ENCODE peak calls at places on chromosomes 5 and 9, in nine cellular contexts. One of them, this sample, is unnamed.

GRCh38 chr9:114525505-114525904 is 20.2 kb upstream of the WHRN start:
- DNase-seq in HFF-Myc: no peak
- DNase-seq in tibial artery: no peak
- DNase-seq in SJSA1: peak
- DNase-seq in cerebellar cortex: no peak
- DNase-seq in fibroblast of mammary gland: peak
- DNase-seq in naive thymus-derived CD4-positive, alpha-beta T cell: no peak
- DNase-seq in neural crest cell: no peak
- DNase-seq in stromal cell of bone marrow: no peak
- DNase-seq in this sample: no peak

GRCh38 chr9:129383005-129383414 is 204.9 kb upstream of the IER5L start:
- DNase-seq in HFF-Myc: no peak
- DNase-seq in tibial artery: peak
- DNase-seq in SJSA1: no peak
- DNase-seq in cerebellar cortex: peak
- DNase-seq in fibroblast of mammary gland: no peak
- DNase-seq in naive thymus-derived CD4-positive, alpha-beta T cell: no peak
- DNase-seq in neural crest cell: no peak
- DNase-seq in stromal cell of bone marrow: no peak
- DNase-seq in this sample: no peak

GRCh38 chr5:95935553-95936100 is 26.0 kb downstream of the ELL2 start:
- DNase-seq in HFF-Myc: no peak
- DNase-seq in tibial artery: no peak
- DNase-seq in SJSA1: no peak
- DNase-seq in cerebellar cortex: no peak
- DNase-seq in fibroblast of mammary gland: no peak
- DNase-seq in naive thymus-derived CD4-positive, alpha-beta T cell: no peak
- DNase-seq in neural crest cell: no peak
- DNase-seq in stromal cell of bone marrow: no peak
- DNase-seq in this sample: no peak

GRCh38 chr9:129333961-129334743 is 156.1 kb upstream of the IER5L start:
- DNase-seq in HFF-Myc: peak
- DNase-seq in tibial artery: peak
- DNase-seq in SJSA1: peak
- DNase-seq in cerebellar cortex: peak
- DNase-seq in fibroblast of mammary gland: peak
- DNase-seq in naive thymus-derived CD4-positive, alpha-beta T cell: no peak
- DNase-seq in neural crest cell: peak
- DNase-seq in stromal cell of bone marrow: peak
- DNase-seq in this sample: peak

GRCh38 chr5:58069016-58069705 is 390.7 kb downstream of the PLK2 start:
- DNase-seq in HFF-Myc: no peak
- DNase-seq in tibial artery: no peak
- DNase-seq in SJSA1: no peak
- DNase-seq in cerebellar cortex: no peak
- DNase-seq in fibroblast of mammary gland: no peak
- DNase-seq in naive thymus-derived CD4-positive, alpha-beta T cell: no peak
- DNase-seq in neural crest cell: no peak
- DNase-seq in stromal cell of bone marrow: no peak
- DNase-seq in this sample: no peak

GRCh38 chr5:137268646-137269045 is 230.5 kb downstream of the SPOCK1 start:
- DNase-seq in HFF-Myc: no peak
- DNase-seq in tibial artery: no peak
- DNase-seq in SJSA1: no peak
- DNase-seq in cerebellar cortex: no peak
- DNase-seq in fibroblast of mammary gland: peak
- DNase-seq in naive thymus-derived CD4-positive, alpha-beta T cell: no peak
- DNase-seq in neural crest cell: no peak
- DNase-seq in stromal cell of bone marrow: no peak
- DNase-seq in this sample: no peak

GRCh38 chr5:142568271-142568995 is 117.5 kb downstream of the FGF1 start:
- DNase-seq in HFF-Myc: no peak
- DNase-seq in tibial artery: peak
- DNase-seq in SJSA1: no peak
- DNase-seq in cerebellar cortex: no peak
- DNase-seq in fibroblast of mammary gland: peak
- DNase-seq in naive thymus-derived CD4-positive, alpha-beta T cell: no peak
- DNase-seq in neural crest cell: no peak
- DNase-seq in stromal cell of bone marrow: peak
- DNase-seq in this sample: no peak

GRCh38 chr9:109767404-109767803 is 12.6 kb upstream of the PALM2AKAP2 start:
- DNase-seq in HFF-Myc: no peak
- DNase-seq in tibial artery: no peak
- DNase-seq in SJSA1: no peak
- DNase-seq in cerebellar cortex: no peak
- DNase-seq in fibroblast of mammary gland: no peak
- DNase-seq in naive thymus-derived CD4-positive, alpha-beta T cell: no peak
- DNase-seq in neural crest cell: no peak
- DNase-seq in stromal cell of bone marrow: no peak
- DNase-seq in this sample: no peak

GRCh38 chr9:126389958-126390357 is 63.3 kb downstream of the MVB12B start:
- DNase-seq in HFF-Myc: no peak
- DNase-seq in tibial artery: no peak
- DNase-seq in SJSA1: no peak
- DNase-seq in cerebellar cortex: no peak
- DNase-seq in fibroblast of mammary gland: no peak
- DNase-seq in naive thymus-derived CD4-positive, alpha-beta T cell: no peak
- DNase-seq in neural crest cell: no peak
- DNase-seq in stromal cell of bone marrow: no peak
- DNase-seq in this sample: no peak

GRCh38 chr5:125409496-125410351 is 663.3 kb upstream of the ZNF608 start:
- DNase-seq in HFF-Myc: peak
- DNase-seq in tibial artery: no peak
- DNase-seq in SJSA1: no peak
- DNase-seq in cerebellar cortex: peak
- DNase-seq in fibroblast of mammary gland: peak
- DNase-seq in naive thymus-derived CD4-positive, alpha-beta T cell: no peak
- DNase-seq in neural crest cell: no peak
- DNase-seq in stromal cell of bone marrow: no peak
- DNase-seq in this sample: no peak

GRCh38 chr5:6615416-6615815 is 17.4 kb downstream of the NSUN2 start:
- DNase-seq in HFF-Myc: no peak
- DNase-seq in tibial artery: no peak
- DNase-seq in SJSA1: no peak
- DNase-seq in cerebellar cortex: no peak
- DNase-seq in fibroblast of mammary gland: no peak
- DNase-seq in naive thymus-derived CD4-positive, alpha-beta T cell: no peak
- DNase-seq in neural crest cell: no peak
- DNase-seq in stromal cell of bone marrow: no peak
- DNase-seq in this sample: no peak

GRCh38 chr5:135221696-135222095 is 177.3 kb downstream of the MACROH2A1 start:
- DNase-seq in HFF-Myc: no peak
- DNase-seq in tibial artery: no peak
- DNase-seq in SJSA1: no peak
- DNase-seq in cerebellar cortex: no peak
- DNase-seq in fibroblast of mammary gland: no peak
- DNase-seq in naive thymus-derived CD4-positive, alpha-beta T cell: no peak
- DNase-seq in neural crest cell: no peak
- DNase-seq in stromal cell of bone marrow: no peak
- DNase-seq in this sample: no peak

GRCh38 chr9:38326122-38326521 is 66.4 kb upstream of the ALDH1B1 start:
- DNase-seq in HFF-Myc: no peak
- DNase-seq in tibial artery: no peak
- DNase-seq in SJSA1: no peak
- DNase-seq in cerebellar cortex: no peak
- DNase-seq in fibroblast of mammary gland: no peak
- DNase-seq in naive thymus-derived CD4-positive, alpha-beta T cell: no peak
- DNase-seq in neural crest cell: no peak
- DNase-seq in stromal cell of bone marrow: no peak
- DNase-seq in this sample: no peak

GRCh38 chr5:124641154-124641792 is 105.2 kb downstream of the ZNF608 start:
- DNase-seq in HFF-Myc: no peak
- DNase-seq in tibial artery: no peak
- DNase-seq in SJSA1: no peak
- DNase-seq in cerebellar cortex: no peak
- DNase-seq in fibroblast of mammary gland: no peak
- DNase-seq in naive thymus-derived CD4-positive, alpha-beta T cell: no peak
- DNase-seq in neural crest cell: no peak
- DNase-seq in stromal cell of bone marrow: no peak
- DNase-seq in this sample: no peak

GRCh38 chr5:164532226-164532937 is 1027.0 kb downstream of the MAT2B start:
- DNase-seq in HFF-Myc: no peak
- DNase-seq in tibial artery: no peak
- DNase-seq in SJSA1: no peak
- DNase-seq in cerebellar cortex: no peak
- DNase-seq in fibroblast of mammary gland: no peak
- DNase-seq in naive thymus-derived CD4-positive, alpha-beta T cell: no peak
- DNase-seq in neural crest cell: no peak
- DNase-seq in stromal cell of bone marrow: no peak
- DNase-seq in this sample: no peak

GRCh38 chr5:173512637-173513435 is 103.6 kb downstream of the BOD1 start:
- DNase-seq in HFF-Myc: no peak
- DNase-seq in tibial artery: no peak
- DNase-seq in SJSA1: no peak
- DNase-seq in cerebellar cortex: no peak
- DNase-seq in fibroblast of mammary gland: no peak
- DNase-seq in naive thymus-derived CD4-positive, alpha-beta T cell: no peak
- DNase-seq in neural crest cell: no peak
- DNase-seq in stromal cell of bone marrow: no peak
- DNase-seq in this sample: no peak

GRCh38 chr5:117246386-117246785 is 671.8 kb upstream of the SEMA6A start:
- DNase-seq in HFF-Myc: no peak
- DNase-seq in tibial artery: no peak
- DNase-seq in SJSA1: no peak
- DNase-seq in cerebellar cortex: no peak
- DNase-seq in fibroblast of mammary gland: no peak
- DNase-seq in naive thymus-derived CD4-positive, alpha-beta T cell: no peak
- DNase-seq in neural crest cell: no peak
- DNase-seq in stromal cell of bone marrow: no peak
- DNase-seq in this sample: no peak

GRCh38 chr9:132826131-132826530 is 52.0 kb downstream of the AK8 start:
- DNase-seq in HFF-Myc: no peak
- DNase-seq in tibial artery: no peak
- DNase-seq in SJSA1: no peak
- DNase-seq in cerebellar cortex: no peak
- DNase-seq in fibroblast of mammary gland: no peak
- DNase-seq in naive thymus-derived CD4-positive, alpha-beta T cell: no peak
- DNase-seq in neural crest cell: no peak
- DNase-seq in stromal cell of bone marrow: no peak
- DNase-seq in this sample: no peak

GRCh38 chr9:93080406-93080805 is 15.6 kb upstream of the CARD19 start:
- DNase-seq in HFF-Myc: no peak
- DNase-seq in tibial artery: peak
- DNase-seq in SJSA1: no peak
- DNase-seq in cerebellar cortex: no peak
- DNase-seq in fibroblast of mammary gland: no peak
- DNase-seq in naive thymus-derived CD4-positive, alpha-beta T cell: no peak
- DNase-seq in neural crest cell: no peak
- DNase-seq in stromal cell of bone marrow: no peak
- DNase-seq in this sample: no peak

GRCh38 chr9:69671291-69671903 is 774 bp downstream of the APBA1 start:
- DNase-seq in HFF-Myc: no peak
- DNase-seq in tibial artery: peak
- DNase-seq in SJSA1: no peak
- DNase-seq in cerebellar cortex: peak
- DNase-seq in fibroblast of mammary gland: no peak
- DNase-seq in naive thymus-derived CD4-positive, alpha-beta T cell: no peak
- DNase-seq in neural crest cell: no peak
- DNase-seq in stromal cell of bone marrow: no peak
- DNase-seq in this sample: no peak

GRCh38 chr5:16995372-16995771 is 59.3 kb upstream of the MYO10 start:
- DNase-seq in HFF-Myc: no peak
- DNase-seq in tibial artery: no peak
- DNase-seq in SJSA1: no peak
- DNase-seq in cerebellar cortex: no peak
- DNase-seq in fibroblast of mammary gland: no peak
- DNase-seq in naive thymus-derived CD4-positive, alpha-beta T cell: no peak
- DNase-seq in neural crest cell: no peak
- DNase-seq in stromal cell of bone marrow: no peak
- DNase-seq in this sample: no peak

GRCh38 chr5:74622122-74622521 is 18.4 kb downstream of the ENC1 start:
- DNase-seq in HFF-Myc: no peak
- DNase-seq in tibial artery: no peak
- DNase-seq in SJSA1: no peak
- DNase-seq in cerebellar cortex: no peak
- DNase-seq in fibroblast of mammary gland: no peak
- DNase-seq in naive thymus-derived CD4-positive, alpha-beta T cell: no peak
- DNase-seq in neural crest cell: no peak
- DNase-seq in stromal cell of bone marrow: no peak
- DNase-seq in this sample: no peak

GRCh38 chr9:35533398-35533797 is 43.5 kb downstream of the RUSC2 start:
- DNase-seq in HFF-Myc: no peak
- DNase-seq in tibial artery: no peak
- DNase-seq in SJSA1: no peak
- DNase-seq in cerebellar cortex: no peak
- DNase-seq in fibroblast of mammary gland: peak
- DNase-seq in naive thymus-derived CD4-positive, alpha-beta T cell: no peak
- DNase-seq in neural crest cell: no peak
- DNase-seq in stromal cell of bone marrow: no peak
- DNase-seq in this sample: no peak

GRCh38 chr5:149212203-149212951 is 59.3 kb upstream of the AFAP1L1 start:
- DNase-seq in HFF-Myc: peak
- DNase-seq in tibial artery: no peak
- DNase-seq in SJSA1: peak
- DNase-seq in cerebellar cortex: no peak
- DNase-seq in fibroblast of mammary gland: peak
- DNase-seq in naive thymus-derived CD4-positive, alpha-beta T cell: no peak
- DNase-seq in neural crest cell: no peak
- DNase-seq in stromal cell of bone marrow: peak
- DNase-seq in this sample: peak

GRCh38 chr5:39199335-39199734 is 20.0 kb downstream of the FYB1 start:
- DNase-seq in HFF-Myc: no peak
- DNase-seq in tibial artery: no peak
- DNase-seq in SJSA1: no peak
- DNase-seq in cerebellar cortex: no peak
- DNase-seq in fibroblast of mammary gland: no peak
- DNase-seq in naive thymus-derived CD4-positive, alpha-beta T cell: no peak
- DNase-seq in neural crest cell: no peak
- DNase-seq in stromal cell of bone marrow: no peak
- DNase-seq in this sample: no peak

GRCh38 chr5:107853031-107853430 is 182.3 kb upstream of the EFNA5 start:
- DNase-seq in HFF-Myc: no peak
- DNase-seq in tibial artery: no peak
- DNase-seq in SJSA1: no peak
- DNase-seq in cerebellar cortex: no peak
- DNase-seq in fibroblast of mammary gland: no peak
- DNase-seq in naive thymus-derived CD4-positive, alpha-beta T cell: no peak
- DNase-seq in neural crest cell: no peak
- DNase-seq in stromal cell of bone marrow: no peak
- DNase-seq in this sample: no peak

GRCh38 chr5:66958984-66959641 is 237.5 kb downstream of the CD180 start:
- DNase-seq in HFF-Myc: no peak
- DNase-seq in tibial artery: peak
- DNase-seq in SJSA1: peak
- DNase-seq in cerebellar cortex: peak
- DNase-seq in fibroblast of mammary gland: peak
- DNase-seq in naive thymus-derived CD4-positive, alpha-beta T cell: no peak
- DNase-seq in neural crest cell: peak
- DNase-seq in stromal cell of bone marrow: peak
- DNase-seq in this sample: peak

GRCh38 chr9:36486933-36487481 is 85.7 kb upstream of the MELK start:
- DNase-seq in HFF-Myc: no peak
- DNase-seq in tibial artery: peak
- DNase-seq in SJSA1: peak
- DNase-seq in cerebellar cortex: peak
- DNase-seq in fibroblast of mammary gland: no peak
- DNase-seq in naive thymus-derived CD4-positive, alpha-beta T cell: peak
- DNase-seq in neural crest cell: peak
- DNase-seq in stromal cell of bone marrow: no peak
- DNase-seq in this sample: no peak

GRCh38 chr9:4741365-4742031 is 496 bp upstream of the AK3 start:
- DNase-seq in HFF-Myc: no peak
- DNase-seq in tibial artery: peak
- DNase-seq in SJSA1: peak
- DNase-seq in cerebellar cortex: peak
- DNase-seq in fibroblast of mammary gland: peak
- DNase-seq in naive thymus-derived CD4-positive, alpha-beta T cell: peak
- DNase-seq in neural crest cell: peak
- DNase-seq in stromal cell of bone marrow: no peak
- DNase-seq in this sample: no peak

GRCh38 chr5:3142261-3143027 is 391.0 kb upstream of the IRX2 start:
- DNase-seq in HFF-Myc: no peak
- DNase-seq in tibial artery: no peak
- DNase-seq in SJSA1: no peak
- DNase-seq in cerebellar cortex: no peak
- DNase-seq in fibroblast of mammary gland: no peak
- DNase-seq in naive thymus-derived CD4-positive, alpha-beta T cell: no peak
- DNase-seq in neural crest cell: no peak
- DNase-seq in stromal cell of bone marrow: no peak
- DNase-seq in this sample: no peak

GRCh38 chr5:6859001-6859400 is 145.8 kb downstream of the TENT4A start:
- DNase-seq in HFF-Myc: no peak
- DNase-seq in tibial artery: no peak
- DNase-seq in SJSA1: no peak
- DNase-seq in cerebellar cortex: peak
- DNase-seq in fibroblast of mammary gland: no peak
- DNase-seq in naive thymus-derived CD4-positive, alpha-beta T cell: no peak
- DNase-seq in neural crest cell: no peak
- DNase-seq in stromal cell of bone marrow: no peak
- DNase-seq in this sample: no peak

This sample was measured in GM04504.